ENCODE peak calls at places on chromosomes 11 and 22, in ten cellular contexts. I is breast epithelium, R is esophagus squamous epithelium, K is AG04450, D is GM23338, P is IMR-90, F is MM.1S, J is body of pancreas, L is heart left ventricle, T is H1. V is an unnamed sample.

GRCh38 chr11:131884461-131885073 is 514.2 kb downstream of the NTM start:
- DNase-seq in I (no peak), R (no peak), K (no peak), D (no peak), P (no peak), F (no peak), J (no peak), L (no peak), T (no peak), V (peak; percentile 68)

GRCh38 chr11:86592659-86593451 is 79.6 kb downstream of the ME3 start:
- DNase-seq in I (peak; percentile 70), R (no peak), K (peak; percentile 38), D (no peak), P (peak; percentile 87), F (peak; percentile 85), J (peak; percentile 89), L (no peak), T (no peak), V (peak; percentile 94)

GRCh38 chr11:112211556-112211955 is 14.7 kb upstream of the PTS start:
- DNase-seq in I (no peak), R (no peak), K (no peak), D (no peak), P (no peak), F (no peak), J (no peak), L (no peak), T (no peak), V (no peak)

GRCh38 chr22:37218771-37219411 is 6.6 kb upstream of the SSTR3 start:
- DNase-seq in I (no peak), R (no peak), K (no peak), D (no peak), P (no peak), F (peak; percentile 93), J (no peak), L (no peak), T (no peak), V (no peak)

GRCh38 chr11:14015711-14016110 is 53.2 kb downstream of the SPON1 start:
- DNase-seq in I (no peak), R (no peak), K (no peak), D (peak; percentile 25), P (peak; percentile 81), F (no peak), J (peak; percentile 14), L (no peak), T (no peak), V (peak; percentile 71)

GRCh38 chr11:303359-303758 is 4.0 kb upstream of the IFITM5 start:
- DNase-seq in I (no peak), R (no peak), K (no peak), D (no peak), P (no peak), F (no peak), J (no peak), L (no peak), T (no peak), V (no peak)

GRCh38 chr11:34405079-34405858 is 33.5 kb upstream of the CAT start:
- DNase-seq in I (no peak), R (no peak), K (no peak), D (no peak), P (no peak), F (no peak), J (no peak), L (no peak), T (no peak), V (no peak)

GRCh38 chr11:45096636-45097035 is 49.8 kb upstream of the PRDM11 start:
- DNase-seq in I (no peak), R (no peak), K (no peak), D (no peak), P (no peak), F (no peak), J (no peak), L (no peak), T (no peak), V (no peak)

GRCh38 chr11:117824571-117825537 is at the start of gene FXYD2:
- DNase-seq in I (no peak), R (no peak), K (no peak), D (no peak), P (no peak), F (no peak), J (peak; percentile 72), L (peak; percentile 75), T (no peak), V (no peak)

GRCh38 chr11:118265954-118266353 is 1.9 kb upstream of the MPZL2 start:
- DNase-seq in I (no peak), R (no peak), K (no peak), D (no peak), P (no peak), F (no peak), J (peak; percentile 16), L (no peak), T (no peak), V (no peak)

GRCh38 chr22:22997262-22997898 is 72.9 kb upstream of the GNAZ start:
- DNase-seq in I (no peak), R (no peak), K (no peak), D (no peak), P (no peak), F (no peak), J (no peak), L (no peak), T (no peak), V (no peak)
- H3K27me3 ChIP-seq in I (no peaks in the 10 kb centered on the region), R (no peaks in the 10 kb centered on the region), K (no peaks in the 10 kb centered on the region), D (peaks cover 21% of the 10 kb centered on the region), P (no peaks in the 10 kb centered on the region), F (no peaks in the 10 kb centered on the region), J (no peaks in the 10 kb centered on the region), L (no peaks in the 10 kb centered on the region), T (peaks cover 1% of the 10 kb centered on the region), V (no peaks in the 10 kb centered on the region)

GRCh38 chr11:75733346-75734107 is 15.9 kb downstream of the MOGAT2 start:
- DNase-seq in I (no peak), R (no peak), K (no peak), D (no peak), P (no peak), F (no peak), J (no peak), L (no peak), T (no peak), V (no peak)

GRCh38 chr11:75725552-75726320 is 8.1 kb downstream of the MOGAT2 start:
- DNase-seq in I (no peak), R (no peak), K (no peak), D (no peak), P (no peak), F (no peak), J (no peak), L (no peak), T (no peak), V (no peak)

GRCh38 chr11:75731095-75731494 is 13.5 kb downstream of the MOGAT2 start:
- DNase-seq in I (no peak), R (no peak), K (no peak), D (no peak), P (no peak), F (no peak), J (no peak), L (no peak), T (no peak), V (no peak)

GRCh38 chr11:75734491-75735180 is 17.0 kb downstream of the MOGAT2 start:
- DNase-seq in I (no peak), R (no peak), K (no peak), D (no peak), P (no peak), F (peak; percentile 25), J (no peak), L (no peak), T (no peak), V (no peak)

GRCh38 chr11:75728992-75729391 is 11.4 kb downstream of the MOGAT2 start:
- DNase-seq in I (no peak), R (no peak), K (no peak), D (no peak), P (no peak), F (no peak), J (no peak), L (no peak), T (no peak), V (no peak)
- H3K27me3 ChIP-seq in I (no peaks in the 10 kb centered on the region), R (no peaks in the 10 kb centered on the region), K (peaks cover 32% of the 10 kb centered on the region), D (no peaks in the 10 kb centered on the region), P (peaks cover 51% of the 10 kb centered on the region), F (no peaks in the 10 kb centered on the region), J (no peaks in the 10 kb centered on the region), L (no peaks in the 10 kb centered on the region), T (no peaks in the 10 kb centered on the region), V (no peaks in the 10 kb centered on the region)

DNA sequence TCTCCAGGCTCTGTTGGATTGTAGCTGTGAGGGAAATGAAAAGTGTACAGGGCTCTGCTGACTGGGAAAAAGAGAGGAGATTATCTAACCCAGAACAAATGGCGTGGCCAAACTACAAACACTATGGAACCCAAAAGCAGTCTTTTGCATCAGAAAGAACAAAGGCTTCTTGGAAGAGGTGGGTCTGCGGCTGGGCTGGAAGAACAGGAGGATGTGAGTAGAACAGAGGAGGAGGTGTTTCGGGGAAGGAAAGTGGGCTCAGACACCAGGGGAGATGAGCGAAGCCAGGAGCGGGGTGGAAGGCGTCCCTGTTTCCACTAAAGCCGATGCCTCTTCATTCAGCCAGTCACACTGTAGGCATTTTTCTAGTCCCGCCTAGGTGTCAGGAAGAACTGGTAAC is 12.0 kb downstream of the OVOL1 start:
- DNase-seq in I (no peak), R (no peak), K (no peak), D (no peak), P (no peak), F (no peak), J (no peak), L (no peak), T (no peak), V (no peak)
- H3K27me3 ChIP-seq in I (peaks cover 23% of the 10 kb centered on the region), R (no peaks in the 10 kb centered on the region), K (peaks cover 59% of the 10 kb centered on the region), D (no peaks in the 10 kb centered on the region), P (peaks cover 61% of the 10 kb centered on the region), F (peaks cover 11% of the 10 kb centered on the region), J (no peaks in the 10 kb centered on the region), L (peaks cover 11% of the 10 kb centered on the region), T (no peaks in the 10 kb centered on the region), V (peaks cover 35% of the 10 kb centered on the region)

GRCh38 chr11:61602775-61603569 is 22.1 kb upstream of the SYT7 start:
- DNase-seq in I (no peak), R (no peak), K (peak; percentile 90), D (no peak), P (peak; percentile 96), F (no peak), J (peak; percentile 81), L (peak; percentile 81), T (no peak), V (peak; percentile 93)
- H3K27me3 ChIP-seq in I (no peaks in the 10 kb centered on the region), R (no peaks in the 10 kb centered on the region), K (peaks cover 17% of the 10 kb centered on the region), D (no peaks in the 10 kb centered on the region), P (peaks cover 26% of the 10 kb centered on the region), F (peaks cover 86% of the 10 kb centered on the region), J (no peaks in the 10 kb centered on the region), L (no peaks in the 10 kb centered on the region), T (no peaks in the 10 kb centered on the region), V (peaks cover 11% of the 10 kb centered on the region)

GRCh38 chr22:48836673-48837340 is 990.9 kb downstream of the BRD1 start:
- DNase-seq in I (no peak), R (no peak), K (no peak), D (no peak), P (no peak), F (no peak), J (no peak), L (peak; percentile 52), T (no peak), V (no peak)
- H3K27me3 ChIP-seq in I (peaks cover 21% of the 10 kb centered on the region), R (no peaks in the 10 kb centered on the region), K (no peaks in the 10 kb centered on the region), D (no peaks in the 10 kb centered on the region), P (no peaks in the 10 kb centered on the region), F (no peaks in the 10 kb centered on the region), J (no peaks in the 10 kb centered on the region), L (no peaks in the 10 kb centered on the region), T (no peaks in the 10 kb centered on the region), V (no peaks in the 10 kb centered on the region)

GRCh38 chr22:46061431-46062231 is 84.7 kb upstream of the WNT7B start:
- DNase-seq in I (peak; percentile 50), R (no peak), K (no peak), D (peak; percentile 83), P (no peak), F (no peak), J (no peak), L (no peak), T (no peak), V (no peak)
- H3K27me3 ChIP-seq in I (no peaks in the 10 kb centered on the region), R (no peaks in the 10 kb centered on the region), K (no peaks in the 10 kb centered on the region), D (peaks cover 41% of the 10 kb centered on the region), P (no peaks in the 10 kb centered on the region), F (no peaks in the 10 kb centered on the region), J (no peaks in the 10 kb centered on the region), L (no peaks in the 10 kb centered on the region), T (peaks cover 3% of the 10 kb centered on the region), V (no peaks in the 10 kb centered on the region)

V was measured in kidney epithelial cell.